ENCODE peak calls at places on chromosome 1, in seven cellular contexts. I, K, V, B, Q, W and F are unnamed samples.

GRCh38 chr1:245396615-245397014 is 241.8 kb downstream of the KIF26B start:
- DNase-seq in I (no peak), K (no peak), V (no peak), B (no peak), Q (peak), W (no peak), F (no peak)

GRCh38 chr1:198435044-198435443 is 105.4 kb downstream of the ATP6V1G3 start:
- DNase-seq in I (no peak), K (no peak), V (no peak), B (no peak), Q (peak), W (no peak), F (no peak)

GRCh38 chr1:39170731-39171375 is 33.6 kb upstream of the MACF1 start:
- DNase-seq in I (no peak), K (no peak), V (no peak), B (no peak), Q (no peak), W (peak), F (no peak)

GRCh38 chr1:239545466-239545865 is 159.1 kb downstream of the CHRM3 start:
- DNase-seq in I (no peak), K (no peak), V (no peak), B (no peak), Q (peak), W (no peak), F (no peak)

GRCh38 chr1:208088319-208088718 is 155.9 kb downstream of the PLXNA2 start:
- DNase-seq in I (no peak), K (no peak), V (no peak), B (no peak), Q (no peak), W (no peak), F (no peak)

GRCh38 chr1:24075946-24076345 is 36.0 kb downstream of the MYOM3 start:
- DNase-seq in I (no peak), K (no peak), V (no peak), B (no peak), Q (no peak), W (no peak), F (no peak)

GRCh38 chr1:245179706-245180105 is 24.9 kb downstream of the KIF26B start:
- DNase-seq in I (no peak), K (no peak), V (no peak), B (no peak), Q (no peak), W (no peak), F (no peak)

GRCh38 chr1:21216835-21217811 is 40.4 kb upstream of the EIF4G3 start:
- DNase-seq in I (no peak), K (peak), V (peak), B (peak), Q (peak), W (peak), F (no peak)

GRCh38 chr1:1200876-1201810 is 5.2 kb downstream of the TNFRSF18 start:
- DNase-seq in I (no peak), K (peak), V (no peak), B (no peak), Q (peak), W (peak), F (peak)

GRCh38 chr1:113895961-113896360 is 8.6 kb upstream of the BCL2L15 start:
- DNase-seq in I (no peak), K (no peak), V (no peak), B (no peak), Q (no peak), W (no peak), F (no peak)

GRCh38 chr1:113898243-113898814 is 6.3 kb downstream of the AP4B1 start:
- DNase-seq in I (no peak), K (no peak), V (no peak), B (no peak), Q (no peak), W (no peak), F (no peak)

GRCh38 chr1:113891631-113892220 is 4.3 kb upstream of the BCL2L15 start:
- DNase-seq in I (no peak), K (no peak), V (no peak), B (no peak), Q (no peak), W (no peak), F (no peak)

GRCh38 chr1:113893267-113893666 is 5.9 kb upstream of the BCL2L15 start:
- DNase-seq in I (no peak), K (no peak), V (no peak), B (no peak), Q (no peak), W (no peak), F (no peak)

DNA sequence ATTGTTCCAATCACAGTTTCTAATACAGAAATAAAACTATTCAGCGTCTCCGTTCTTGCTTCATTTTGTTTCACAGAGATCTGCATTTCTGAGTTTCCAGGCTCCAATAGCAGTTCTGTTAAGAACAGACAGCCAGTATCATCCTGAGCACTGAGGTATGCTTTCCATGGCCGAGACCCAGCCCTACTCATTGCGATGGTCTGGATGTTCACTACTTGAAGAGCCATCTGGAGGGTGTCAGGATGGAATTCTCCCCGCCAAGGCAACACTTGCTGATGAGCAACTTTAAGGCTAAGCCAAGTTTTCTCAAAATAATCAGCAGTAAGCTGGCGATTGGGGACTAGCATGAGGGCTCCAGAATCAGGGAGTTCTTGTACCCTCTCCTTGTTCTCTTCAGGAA is 7.7 kb upstream of the BCL2L15 start:
- DNase-seq in I (no peak), K (no peak), V (no peak), B (no peak), Q (no peak), W (no peak), F (no peak)
- TF ChIP-seq CTCF in I (no peak), K (no peak), V (no peak), B (no peak), Q (no peak), W (no peak), F (no peak)

GRCh38 chr1:81208441-81208840 is 592.3 kb upstream of the ADGRL2 start:
- DNase-seq in I (no peak), K (no peak), V (no peak), B (no peak), Q (no peak), W (no peak), F (no peak)

GRCh38 chr1:81209471-81209870 is 591.3 kb upstream of the ADGRL2 start:
- DNase-seq in I (no peak), K (no peak), V (no peak), B (no peak), Q (no peak), W (no peak), F (no peak)

GRCh38 chr1:81217058-81217457 is 583.7 kb upstream of the ADGRL2 start:
- DNase-seq in I (no peak), K (no peak), V (no peak), B (no peak), Q (no peak), W (no peak), F (no peak)

GRCh38 chr1:81213279-81213678 is 587.5 kb upstream of the ADGRL2 start:
- DNase-seq in I (no peak), K (no peak), V (no peak), B (no peak), Q (no peak), W (no peak), F (no peak)
- TF ChIP-seq CTCF in I (no peak), K (no peak), V (no peak), B (no peak), Q (no peak), W (no peak), F (no peak)

GRCh38 chr1:13746342-13746741 is 46.4 kb downstream of the PRDM2 start:
- DNase-seq in I (no peak), K (no peak), V (no peak), B (no peak), Q (no peak), W (no peak), F (no peak)

GRCh38 chr1:13749543-13750307 is 49.7 kb downstream of the PRDM2 start:
- DNase-seq in I (no peak), K (peak), V (peak), B (peak), Q (peak), W (peak), F (peak)

GRCh38 chr1:13751458-13751871 is 51.5 kb downstream of the PRDM2 start:
- DNase-seq in I (no peak), K (no peak), V (no peak), B (no peak), Q (no peak), W (no peak), F (no peak)

GRCh38 chr1:13751985-13752384 is 52.0 kb downstream of the PRDM2 start:
- DNase-seq in I (no peak), K (no peak), V (no peak), B (no peak), Q (no peak), W (no peak), F (no peak)

DNA sequence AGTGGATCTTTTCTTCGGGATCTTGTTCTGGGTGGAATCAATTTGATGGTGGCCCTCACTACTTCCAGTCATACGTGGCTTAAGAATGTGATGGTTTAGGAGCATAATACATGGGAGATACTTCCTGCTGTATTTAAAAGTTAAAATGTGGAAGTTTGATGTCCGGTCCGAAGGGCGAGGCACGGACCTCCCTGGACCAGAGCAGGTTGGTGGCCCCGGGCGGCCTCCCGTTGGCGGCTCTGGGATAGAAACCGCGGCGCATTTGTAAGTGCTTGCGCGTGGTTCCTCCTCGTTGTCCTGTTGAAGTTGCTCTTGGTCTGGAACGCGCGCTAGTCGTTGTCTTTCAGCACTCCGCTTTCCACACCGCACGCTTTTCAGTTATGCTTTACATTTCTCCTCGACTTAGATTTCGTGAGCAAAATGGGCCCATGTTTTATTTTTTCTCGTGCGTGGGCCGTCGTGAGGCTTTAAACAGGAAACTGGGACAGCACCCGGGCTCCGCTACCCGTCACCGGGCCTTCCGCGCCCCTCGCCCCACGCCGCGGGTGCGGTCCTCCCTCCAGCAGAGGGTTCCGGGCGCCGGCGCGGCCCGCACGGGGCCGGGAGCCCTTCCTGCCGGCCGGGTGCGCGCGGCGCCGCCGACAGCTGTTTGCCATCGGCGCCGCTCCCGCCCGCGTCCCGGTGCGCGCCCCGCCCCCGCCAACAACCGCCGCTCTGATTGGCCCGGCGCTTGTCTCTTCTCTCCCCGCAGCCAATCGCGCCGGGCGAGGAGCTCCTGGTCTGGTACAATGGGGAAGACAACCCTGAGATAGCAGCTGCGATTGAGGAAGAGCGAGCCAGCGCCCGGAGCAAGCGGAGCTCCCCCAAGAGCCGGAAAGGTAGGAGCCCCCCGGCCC is 48.9 kb downstream of the PRDM2 start:
- DNase-seq in I (peak), K (peak), V (peak), B (peak), Q (peak), W (peak), F (peak)
- TF ChIP-seq CTCF in I (peak), K (no peak), V (no peak), B (no peak), Q (peak), W (peak), F (no peak)

DNA sequence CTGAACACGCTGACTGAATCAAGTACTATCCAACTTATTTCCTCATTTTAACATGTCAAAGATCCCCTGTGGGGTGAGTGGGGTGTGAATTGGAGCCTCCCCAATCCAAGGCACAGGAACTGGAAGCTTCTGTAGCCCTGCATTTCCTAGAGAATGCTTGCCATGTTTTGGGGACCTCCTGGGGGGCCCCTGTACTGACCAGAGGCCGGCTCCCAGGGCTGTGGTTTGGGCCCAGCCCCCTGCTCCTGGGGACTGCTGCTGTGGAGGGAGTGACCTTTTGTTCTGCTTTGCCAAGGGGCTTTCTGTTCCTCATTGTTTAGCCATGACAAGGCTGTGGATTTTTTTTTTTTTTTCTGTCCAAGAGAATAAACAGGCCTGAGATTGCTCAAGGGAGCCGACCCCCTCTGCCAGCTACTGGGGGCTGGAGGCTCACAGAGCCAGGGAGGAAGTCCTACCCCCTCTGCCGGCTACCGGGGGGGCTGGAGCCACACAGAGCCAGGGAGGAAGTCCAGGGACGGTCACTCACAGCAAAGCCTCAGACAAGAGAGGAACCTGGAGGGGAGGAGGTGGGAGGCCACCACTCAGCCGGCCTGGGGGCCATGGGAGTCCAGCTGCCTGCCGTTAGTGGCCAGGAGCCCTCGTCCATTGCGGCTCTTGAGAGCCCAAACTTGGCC is 17.4 kb downstream of the TNFRSF1B start:
- DNase-seq in I (peak), K (peak), V (peak), B (peak), Q (peak), W (peak), F (peak)
- TF ChIP-seq CTCF in I (peak), K (no peak), V (no peak), B (peak), Q (peak), W (peak), F (peak)